ENCODE peak calls at places on chromosomes 1 and 21, in four cellular contexts. A is PC-3, B is uterus, P is HFF-Myc. I is an unnamed sample.

GRCh38 chr1:21254335-21254951 is 35.8 kb downstream of the ECE1 start:
- DNase-seq in A (no peak), B (no peak), P (no peak), I (peak)

GRCh38 chr21:17491716-17492414 is 21.0 kb upstream of the CXADR start:
- DNase-seq in A (peak), B (peak), P (peak), I (peak)

GRCh38 chr1:212402876-212403275 is 11.8 kb downstream of the PACC1 start:
- DNase-seq in A (no peak), B (no peak), P (no peak), I (no peak)

GRCh38 chr1:42219627-42220026 is 55.1 kb upstream of the GUCA2A start:
- DNase-seq in A (no peak), B (no peak), P (no peak), I (no peak)

GRCh38 chr1:65407875-65408274 is 12.6 kb upstream of the LEPR start:
- DNase-seq in A (no peak), B (no peak), P (no peak), I (no peak)

GRCh38 chr1:169367096-169367685 is 406 bp downstream of the NME7 start:
- DNase-seq in A (no peak), B (no peak), P (no peak), I (no peak)

GRCh38 chr1:179010671-179011070 is 15.0 kb upstream of the FAM20B start:
- DNase-seq in A (no peak), B (no peak), P (no peak), I (no peak)

GRCh38 chr1:183198463-183198862 is 12.4 kb downstream of the LAMC2 start:
- DNase-seq in A (no peak), B (peak), P (peak), I (peak)

GRCh38 chr1:49190138-49190537 is 413.4 kb upstream of the BEND5 start:
- DNase-seq in A (peak), B (no peak), P (no peak), I (no peak)

GRCh38 chr1:107682467-107682866 is 282.5 kb downstream of the VAV3 start:
- DNase-seq in A (peak), B (no peak), P (no peak), I (no peak)

GRCh38 chr1:15937146-15937545 is 38.8 kb downstream of the ZBTB17 start:
- DNase-seq in A (no peak), B (no peak), P (no peak), I (no peak)

GRCh38 chr1:87869563-87869962 is 540.9 kb downstream of the LMO4 start:
- DNase-seq in A (peak), B (no peak), P (peak), I (peak)

GRCh38 chr1:173914366-173914871 is 2.7 kb downstream of the SERPINC1 start:
- DNase-seq in A (peak), B (no peak), P (peak), I (peak)

GRCh38 chr1:207393610-207394009 is 60.5 kb upstream of the CR2 start:
- DNase-seq in A (peak), B (no peak), P (peak), I (peak)

GRCh38 chr1:204968946-204969345 is 74.1 kb upstream of the CNTN2 start:
- DNase-seq in A (no peak), B (no peak), P (no peak), I (no peak)

GRCh38 chr1:211541715-211542477 is 37.1 kb downstream of the SLC30A1 start:
- DNase-seq in A (peak), B (no peak), P (no peak), I (peak)

GRCh38 chr1:220045356-220046051 is 801 bp downstream of the EPRS1 start:
- DNase-seq in A (peak), B (no peak), P (no peak), I (no peak)

GRCh38 chr1:147539122-147539575 is 2.2 kb upstream of the BCL9 start:
- DNase-seq in A (peak), B (peak), P (peak), I (peak)

GRCh38 chr1:165352442-165353293 is 3.8 kb downstream of the LMX1A start:
- DNase-seq in A (no peak), B (no peak), P (no peak), I (no peak)

GRCh38 chr1:2862441-2863148 is 61.1 kb upstream of the TTC34 start:
- DNase-seq in A (no peak), B (no peak), P (no peak), I (no peak)

GRCh38 chr1:59124166-59124565 is 172.7 kb upstream of the FGGY start:
- DNase-seq in A (no peak), B (no peak), P (no peak), I (peak)

GRCh38 chr1:106526650-106527049 is 529.8 kb upstream of the PRMT6 start:
- DNase-seq in A (peak), B (no peak), P (peak), I (no peak)

GRCh38 chr1:224884428-224884827 is 45.0 kb upstream of the DNAH14 start:
- DNase-seq in A (peak), B (no peak), P (no peak), I (peak)

GRCh38 chr1:114072246-114072645 is 81.4 kb downstream of the SYT6 start:
- DNase-seq in A (no peak), B (no peak), P (no peak), I (no peak)

GRCh38 chr1:185972096-185972875 is 238.1 kb downstream of the HMCN1 start:
- DNase-seq in A (no peak), B (no peak), P (no peak), I (no peak)

GRCh38 chr1:236534164-236534651 is 10.4 kb downstream of the LGALS8 start:
- DNase-seq in A (peak), B (no peak), P (no peak), I (peak)

GRCh38 chr1:228358039-228358763 is 48.4 kb downstream of the TRIM11 start:
- DNase-seq in A (peak), B (no peak), P (no peak), I (peak)

GRCh38 chr1:150420560-150421265 is 56.8 kb downstream of the RPRD2 start:
- DNase-seq in A (peak), B (no peak), P (no peak), I (peak)

GRCh38 chr1:208086116-208086515 is 158.1 kb downstream of the PLXNA2 start:
- DNase-seq in A (no peak), B (no peak), P (no peak), I (peak)

GRCh38 chr1:10046356-10047085 is 13.8 kb downstream of the UBE4B start:
- DNase-seq in A (no peak), B (no peak), P (no peak), I (peak)

GRCh38 chr1:31549807-31550620 is 26.3 kb upstream of the TINAGL1 start:
- DNase-seq in A (peak), B (no peak), P (no peak), I (peak)

GRCh38 chr1:29551536-29551935 is 315.2 kb downstream of the PTPRU start:
- DNase-seq in A (no peak), B (no peak), P (no peak), I (no peak)

GRCh38 chr1:67346982-67347381 is 39.3 kb downstream of the IL12RB2 start:
- DNase-seq in A (no peak), B (no peak), P (no peak), I (no peak)

GRCh38 chr1:203992440-203992839 is 80.5 kb upstream of the SOX13 start:
- DNase-seq in A (peak), B (no peak), P (no peak), I (peak)

GRCh38 chr1:209875510-209875909 is 47.7 kb downstream of the UTP25 start:
- DNase-seq in A (peak), B (no peak), P (no peak), I (peak)

GRCh38 chr1:76781447-76781846 is 85.8 kb upstream of the ST6GALNAC5 start:
- DNase-seq in A (no peak), B (no peak), P (no peak), I (no peak)
- TF ChIP-seq CTCF in A (no peak), B (no peak), P (no peak), I (no peak)

GRCh38 chr1:162020145-162020544 is 3.5 kb downstream of the OLFML2B start:
- DNase-seq in A (peak), B (no peak), P (no peak), I (peak)

GRCh38 chr1:162023547-162024501 is at the start of gene OLFML2B:
- DNase-seq in A (peak), B (peak), P (peak), I (peak)

GRCh38 chr1:162021124-162021523 is 2.5 kb downstream of the OLFML2B start:
- DNase-seq in A (no peak), B (no peak), P (no peak), I (no peak)

GRCh38 chr1:162023181-162023546 is 505 bp downstream of the OLFML2B start:
- DNase-seq in A (no peak), B (no peak), P (no peak), I (no peak)

DNA sequence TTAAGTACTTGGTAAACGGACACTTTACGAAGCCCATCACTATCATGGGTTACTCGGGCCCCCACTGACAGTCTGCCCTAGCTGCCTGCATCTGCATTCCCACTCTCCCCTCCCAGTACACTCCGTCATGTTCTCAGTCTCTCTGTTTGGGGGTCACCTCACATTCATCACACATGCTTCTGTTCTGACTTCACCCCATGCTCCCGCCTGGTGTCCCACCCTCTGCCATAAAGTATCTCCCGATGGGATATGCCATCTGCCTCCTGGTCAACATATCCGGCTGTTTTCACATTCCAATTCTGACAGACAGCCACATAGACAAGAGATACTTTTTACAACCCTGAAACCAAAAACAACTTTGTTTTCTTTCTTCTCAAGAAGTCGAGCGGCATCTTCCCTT is 1.0 kb downstream of the OLFML2B start:
- DNase-seq in A (no peak), B (no peak), P (no peak), I (no peak)
- H3K4me3 ChIP-seq in A (no peak), B (peak), P (peak), I (no peak)

GRCh38 chr1:202944438-202944921 is 13.6 kb downstream of the ADIPOR1 start:
- DNase-seq in A (no peak), B (no peak), P (no peak), I (no peak)
- TF ChIP-seq CTCF in A (no peak), B (no peak), P (no peak), I (no peak)

DNA sequence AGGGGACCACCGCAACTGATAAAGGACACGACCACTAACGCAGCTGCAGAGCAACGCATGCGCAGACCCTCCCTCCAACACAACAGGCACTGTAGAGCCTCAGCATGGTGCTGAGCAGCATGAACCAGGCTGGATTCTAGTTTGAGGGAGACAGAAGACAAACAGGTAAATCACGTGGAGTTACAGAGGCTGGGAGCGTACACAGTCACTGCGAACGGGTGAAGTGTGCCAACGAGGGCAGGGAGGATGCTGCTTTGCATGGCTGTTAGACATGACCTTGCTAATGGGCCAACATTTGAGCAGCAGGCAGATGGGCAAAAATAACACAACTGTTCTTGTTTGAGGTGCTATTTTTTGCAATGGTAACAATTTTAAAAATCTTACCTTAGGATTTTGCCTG is 55.2 kb upstream of the NADK start:
- DNase-seq in A (no peak), B (no peak), P (no peak), I (no peak)
- H3K4me3 ChIP-seq in A (no peak), B (no peak), P (no peak), I (no peak)

DNA sequence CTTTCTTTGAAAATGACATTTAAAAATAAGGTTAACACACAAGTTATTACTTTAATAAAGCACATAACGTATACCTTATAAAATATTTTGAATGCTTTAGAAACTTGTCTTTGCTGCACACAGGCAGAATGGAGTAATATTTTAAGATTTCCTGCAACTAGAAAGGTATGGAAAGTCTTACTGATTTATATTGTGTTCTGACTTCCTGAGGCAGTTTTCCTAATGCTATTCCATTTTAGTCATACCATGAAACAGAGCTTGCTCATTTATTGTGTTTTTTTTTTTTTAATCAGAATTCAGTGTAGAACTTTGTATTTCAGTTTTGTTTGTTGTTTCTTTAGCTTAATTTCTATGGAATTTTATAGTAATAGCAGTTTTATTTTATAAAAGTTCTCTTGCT is 60.9 kb upstream of the S1PR1 start:
- DNase-seq in A (peak), B (no peak), P (no peak), I (peak)
- TF ChIP-seq CTCF in A (no peak), B (no peak), P (no peak), I (no peak)

GRCh38 chr1:155051342-155051776 is 243 bp downstream of the ADAM15 start:
- DNase-seq in A (no peak), B (no peak), P (no peak), I (no peak)

GRCh38 chr1:155050560-155051341 is at the start of gene ADAM15:
- DNase-seq in A (peak), B (peak), P (peak), I (peak)

GRCh38 chr1:155051777-155052398 is 772 bp downstream of the ADAM15 start:
- DNase-seq in A (peak), B (peak), P (no peak), I (no peak)

GRCh38 chr1:155048449-155049334 is 2.4 kb upstream of the ADAM15 start:
- DNase-seq in A (no peak), B (no peak), P (no peak), I (no peak)

DNA sequence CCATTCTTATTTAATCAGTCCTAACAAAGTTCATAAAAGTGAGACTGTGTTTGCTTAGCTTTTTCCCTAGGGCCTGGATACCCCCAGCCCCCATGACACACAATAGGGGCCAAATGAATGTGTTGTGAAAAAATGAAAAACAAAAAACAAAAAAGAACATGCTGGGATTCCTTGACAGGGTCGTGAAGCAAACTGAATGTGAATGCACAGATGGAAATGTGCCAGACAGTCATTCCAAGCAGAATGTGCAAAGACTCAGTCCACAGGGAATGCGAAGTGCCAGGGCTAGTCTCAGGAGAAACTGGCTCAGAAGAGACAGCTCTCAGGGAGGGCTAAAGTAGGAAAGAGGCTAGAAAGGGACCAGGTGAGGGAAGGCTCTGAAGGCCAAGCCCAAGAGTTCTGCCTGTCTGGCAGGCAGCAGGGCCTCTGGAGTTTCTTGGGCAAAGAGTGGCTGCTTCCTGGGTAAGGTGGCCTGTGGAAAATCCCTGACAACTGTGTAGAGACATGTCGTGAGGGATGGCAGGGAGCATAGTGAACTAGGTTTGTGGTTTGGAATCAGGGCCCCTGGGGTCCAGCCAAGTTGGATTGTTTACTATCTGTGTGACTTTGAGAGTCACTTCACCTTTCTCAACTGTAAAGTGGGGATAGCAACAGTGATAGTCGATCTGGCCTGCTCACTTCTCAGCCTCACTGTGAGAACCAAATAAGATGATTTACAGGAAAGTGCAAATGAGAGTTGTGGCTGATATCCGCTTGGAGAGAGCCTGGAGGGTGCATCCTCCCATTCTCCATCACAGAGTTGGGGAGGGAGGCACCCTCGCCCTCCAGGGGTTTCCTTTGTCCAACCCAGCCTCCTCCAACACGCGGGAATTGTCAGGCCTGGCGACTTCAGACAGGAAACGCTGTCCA is 1.2 kb upstream of the ADAM15 start:
- DNase-seq in A (peak), B (no peak), P (no peak), I (peak)
- H3K4me3 ChIP-seq in A (peak), B (peak), P (peak), I (no peak)

GRCh38 chr1:77467196-77467595 is 185.4 kb downstream of the AK5 start:
- DNase-seq in A (no peak), B (no peak), P (no peak), I (no peak)

GRCh38 chr1:77465922-77466321 is 184.1 kb downstream of the AK5 start:
- DNase-seq in A (no peak), B (no peak), P (no peak), I (no peak)

GRCh38 chr1:77469311-77469710 is 187.5 kb downstream of the AK5 start:
- DNase-seq in A (no peak), B (no peak), P (no peak), I (peak)

GRCh38 chr1:77467741-77468140 is 185.9 kb downstream of the AK5 start:
- DNase-seq in A (no peak), B (no peak), P (no peak), I (peak)

DNA sequence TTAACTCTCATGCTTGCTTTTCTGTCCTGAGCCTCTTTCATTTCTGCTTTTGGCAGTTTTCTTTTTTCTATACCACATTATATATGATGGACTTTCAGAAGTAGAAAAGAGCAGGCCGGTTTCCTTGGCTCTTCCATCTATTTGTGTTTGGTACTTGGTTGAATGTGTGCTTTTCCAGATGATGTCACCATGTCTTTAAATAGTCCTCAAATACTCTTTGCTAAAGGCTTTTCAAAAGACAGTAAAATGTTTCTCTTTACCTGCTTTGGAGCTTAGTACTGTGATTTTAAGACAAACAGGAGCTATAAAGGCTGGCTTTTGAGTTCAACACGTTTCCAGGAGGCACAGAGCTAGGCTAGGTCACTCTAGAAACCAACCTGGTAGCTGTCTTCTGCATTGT is 186.7 kb downstream of the AK5 start:
- DNase-seq in A (no peak), B (no peak), P (no peak), I (no peak)
- TF ChIP-seq CTCF in A (no peak), B (no peak), P (no peak), I (no peak)